ENCODE peak calls at places on chromosomes 6 and 20, in four cellular contexts. B, P, S and Q are unnamed samples.

GRCh38 chr20:37538003-37538402 is 10.3 kb upstream of the BLCAP start:
- DNase-seq in B (no peak), P (peak; percentile 76), S (no peak), Q (no peak)

GRCh38 chr6:659716-660581 is 3.0 kb upstream of the HUS1B start:
- DNase-seq in B (no peak), S (no peak), P (no peak), Q (no peak)

GRCh38 chr6:117548797-117549301 is 53.5 kb downstream of the GOPC start:
- DNase-seq in B (no peak), P (peak; percentile 37), S (no peak), Q (no peak)

GRCh38 chr20:63874254-63874653 is 9.2 kb downstream of the TPD52L2 start:
- DNase-seq in B (no peak), P (no peak), S (no peak), Q (no peak)

GRCh38 chr20:40960101-40960500 is 68.5 kb upstream of the TOP1 start:
- DNase-seq in P (no peak), S (no peak), B (no peak), Q (no peak)

GRCh38 chr20:11496382-11496781 is 421.3 kb upstream of the BTBD3 start:
- DNase-seq in S (no peak), B (no peak), P (no peak), Q (no peak)

GRCh38 chr20:46640044-46640443 is 11.2 kb downstream of the SLC13A3 start:
- DNase-seq in B (no peak), S (no peak), P (no peak), Q (no peak)

GRCh38 chr6:4178737-4179333 is 43.5 kb upstream of the ECI2 start:
- DNase-seq in S (no peak), B (no peak), P (no peak), Q (no peak)

GRCh38 chr6:18405477-18406293 is 18.5 kb downstream of the RNF144B start:
- DNase-seq in P (peak; percentile 89), S (peak; percentile 88), B (no peak), Q (peak; percentile 70)

GRCh38 chr20:47546184-47547033 is 44.7 kb downstream of the NCOA3 start:
- DNase-seq in S (peak; percentile 68), P (peak; percentile 38), B (no peak), Q (peak; percentile 83)

GRCh38 chr6:94645191-94645590 is 932.1 kb upstream of the MANEA start:
- DNase-seq in B (no peak), S (no peak), P (no peak), Q (no peak)

GRCh38 chr6:47092249-47092648 is 50.1 kb upstream of the ADGRF1 start:
- DNase-seq in B (no peak), P (peak; percentile 13), S (no peak), Q (no peak)

GRCh38 chr20:50621068-50621467 is 70.3 kb downstream of the RIPOR3 start:
- DNase-seq in P (no peak), S (no peak), B (no peak), Q (no peak)

GRCh38 chr6:16770701-16771569 is 9.7 kb upstream of the ATXN1 start:
- DNase-seq in B (peak; percentile 59), S (no peak), P (peak; percentile 71), Q (no peak)

GRCh38 chr20:20887593-20888272 is 175.3 kb upstream of the RALGAPA2 start:
- DNase-seq in S (no peak), P (no peak), B (no peak), Q (no peak)

GRCh38 chr6:30951907-30952469 is 11.2 kb downstream of the MUCL3 start:
- DNase-seq in P (no peak), S (no peak), B (no peak), Q (no peak)

GRCh38 chr6:55652429-55652828 is 73.4 kb upstream of the HMGCLL1 start:
- DNase-seq in S (no peak), B (no peak), P (no peak), Q (no peak)

GRCh38 chr6:105509506-105510331 is 106.8 kb upstream of the PREP start:
- DNase-seq in S (no peak), B (no peak), P (no peak), Q (no peak)

GRCh38 chr6:110946498-110946897 is 12.0 kb upstream of the GTF3C6 start:
- DNase-seq in B (no peak), P (no peak), S (no peak), Q (no peak)

GRCh38 chr6:158830736-158831135 is 11.6 kb upstream of the EZR start:
- DNase-seq in B (no peak), P (no peak), S (no peak), Q (no peak)

GRCh38 chr20:36107881-36108280 is 46.7 kb upstream of the EPB41L1 start:
- DNase-seq in P (no peak), S (no peak), B (no peak), Q (no peak)

GRCh38 chr20:51797357-51798025 is 4.8 kb downstream of the SALL4 start:
- DNase-seq in P (no peak), B (no peak), S (no peak), Q (no peak)

GRCh38 chr6:11023032-11023431 is 21.1 kb downstream of the ELOVL2 start:
- DNase-seq in P (no peak), B (no peak), S (no peak), Q (no peak)

GRCh38 chr20:44961868-44962267 is 1.7 kb upstream of the TOMM34 start:
- DNase-seq in B (no peak), P (peak; percentile 55), S (no peak), Q (no peak)

GRCh38 chr6:36514554-36515456 is 32.5 kb downstream of the STK38 start:
- DNase-seq in P (no peak), S (no peak), B (no peak), Q (no peak)

GRCh38 chr6:52983159-52983848 is 11.8 kb downstream of the GSTA4 start:
- DNase-seq in S (no peak), B (no peak), P (no peak), Q (no peak)

GRCh38 chr20:44730441-44730840 is 15.2 kb upstream of the KCNK15 start:
- DNase-seq in S (peak; percentile 86), B (no peak), P (peak; percentile 42), Q (no peak)

GRCh38 chr20:61982240-61982950 is 83.3 kb downstream of the TAF4 start:
- DNase-seq in P (no peak), B (no peak), S (no peak), Q (no peak)

GRCh38 chr6:24867104-24867703 is 68.5 kb upstream of the ARMH2 start:
- DNase-seq in B (no peak), S (no peak), P (no peak), Q (no peak)

GRCh38 chr6:72560721-72561593 is 60.9 kb upstream of the KCNQ5 start:
- DNase-seq in B (no peak), S (no peak), P (peak; percentile 38), Q (no peak)

GRCh38 chr6:110359554-110359953 is 1.4 kb upstream of the METTL24 start:
- DNase-seq in S (no peak), B (no peak), P (no peak), Q (no peak)

GRCh38 chr6:115891111-115891669 is 169.5 kb downstream of the FRK start:
- DNase-seq in B (no peak), P (peak; percentile 63), S (peak; percentile 21), Q (no peak)

GRCh38 chr6:107064579-107065065 is 36.6 kb downstream of the MTRES1 start:
- DNase-seq in S (peak; percentile 45), P (peak; percentile 59), B (peak; percentile 7), Q (peak; percentile 37)

GRCh38 chr6:99606670-99607415 is at the start of gene PRDM13:
- DNase-seq in B (no peak), S (no peak), P (no peak), Q (no peak)

GRCh38 chr6:4404410-4404809 is 269.0 kb upstream of the ECI2 start:
- DNase-seq in B (no peak), P (no peak), S (no peak), Q (no peak)

GRCh38 chr6:34021839-34022190 is 124.1 kb downstream of the GRM4 start:
- DNase-seq in P (no peak), S (no peak), B (no peak), Q (no peak)

GRCh38 chr6:37966801-37967200 is 147.3 kb downstream of the ZFAND3 start:
- DNase-seq in B (no peak), S (no peak), P (no peak), Q (no peak)

GRCh38 chr20:15847415-15847814 is 725.8 kb downstream of the KIF16B start:
- DNase-seq in P (no peak), B (no peak), S (no peak), Q (no peak)

GRCh38 chr6:160374836-160375560 is 26.8 kb downstream of the SLC22A3 start:
- DNase-seq in P (no peak), S (no peak), B (no peak), Q (no peak)